ENCODE peak calls at places on chromosomes 13 and 19, in nine cellular contexts. Q, E, H, W, S, U, G, R and C are unnamed samples.

GRCh38 chr19:33906578-33907335 is 110.1 kb downstream of the KCTD15 start:
- DNase-seq in R (no peak), E (no peak), Q (peak; percentile 2), H (no peak), S (no peak), G (no peak), U (peak; percentile 34), W (no peak), C (no peak)

GRCh38 chr13:23386533-23386932 is 47.0 kb downstream of the SACS start:
- DNase-seq in G (no peak), W (no peak), S (no peak), E (no peak), R (no peak), Q (peak; percentile 20), U (no peak), H (no peak), C (no peak)

GRCh38 chr13:48400090-48400694 is 12.7 kb downstream of the LPAR6 start:
- DNase-seq in W (no peak), R (no peak), G (no peak), E (no peak), H (no peak), Q (no peak), U (no peak), S (no peak), C (no peak)

GRCh38 chr13:22173605-22174004 is 502.7 kb downstream of the FGF9 start:
- DNase-seq in Q (no peak), U (no peak), G (no peak), R (no peak), H (peak; percentile 62), S (no peak), E (peak; percentile 78), W (no peak), C (peak; percentile 1)

GRCh38 chr19:2149980-2150793 is 1.2 kb downstream of the AP3D1 start:
- DNase-seq in R (no peak), S (no peak), G (no peak), H (no peak), W (no peak), U (no peak), E (peak; percentile 52), Q (no peak), C (no peak)

GRCh38 chr19:14632286-14632685 is 42.4 kb downstream of the ADGRE3 start:
- DNase-seq in H (peak; percentile 56), U (no peak), Q (peak; percentile 14), R (peak; percentile 20), G (no peak), W (peak; percentile 9), S (peak; percentile 71), E (no peak), C (peak; percentile 5)

GRCh38 chr19:46907880-46908279 is 47.1 kb downstream of the ARHGAP35 start:
- DNase-seq in H (no peak), S (no peak), G (no peak), R (no peak), Q (no peak), W (no peak), E (no peak), U (no peak), C (no peak)

GRCh38 chr13:81406639-81407292 is 1065.8 kb upstream of the SPRY2 start:
- DNase-seq in U (no peak), G (no peak), S (no peak), E (no peak), R (no peak), Q (no peak), W (no peak), H (peak; percentile 5), C (no peak)

GRCh38 chr13:110047511-110047910 is 259.4 kb downstream of the COL4A1 start:
- DNase-seq in Q (no peak), W (no peak), E (no peak), H (no peak), G (no peak), S (peak; percentile 83), R (no peak), U (no peak), C (no peak)

GRCh38 chr13:73138276-73138950 is 79.6 kb downstream of the KLF5 start:
- DNase-seq in U (peak; percentile 10), H (peak; percentile 28), G (no peak), R (no peak), Q (no peak), S (no peak), W (no peak), E (peak; percentile 27), C (no peak)

GRCh38 chr13:21526707-21527454 is 67.8 kb upstream of the ZDHHC20 start:
- DNase-seq in W (no peak), R (no peak), G (no peak), U (no peak), E (no peak), S (no peak), H (no peak), Q (no peak), C (no peak)

GRCh38 chr19:35288843-35289355 is 3.1 kb upstream of the MAG start:
- DNase-seq in U (no peak), G (no peak), S (no peak), Q (no peak), R (no peak), E (no peak), H (no peak), W (no peak), C (no peak)

GRCh38 chr19:42662714-42663113 is 68.0 kb upstream of the CEACAM8 start:
- DNase-seq in G (no peak), E (no peak), R (no peak), S (no peak), H (no peak), U (no peak), Q (no peak), W (no peak), C (no peak)

GRCh38 chr19:34215666-34216038 is 38.7 kb upstream of the GARRE1 start:
- DNase-seq in R (no peak), S (no peak), E (no peak), H (no peak), W (no peak), U (no peak), G (no peak), Q (no peak), C (no peak)

GRCh38 chr13:80011448-80012212 is 329.3 kb downstream of the SPRY2 start:
- DNase-seq in H (no peak), S (no peak), E (no peak), W (no peak), G (no peak), Q (no peak), R (no peak), U (no peak), C (no peak)